ENCODE peak calls at places on chromosomes 2 and 18, in five cellular contexts. F is CD8-positive, alpha-beta T cell; I is body of pancreas; E is Peyer's patch; N is colonic mucosa. P is an unnamed sample.

GRCh38 chr2:63692002-63692606 is 103.3 kb downstream of the MDH1 start:
- DNase-seq in F (no peak), I (no peak), N (peak; percentile 31), E (no peak), P (no peak)

GRCh38 chr18:75429975-75430374 is 2.5 kb upstream of the SMIM21 start:
- DNase-seq in E (no peak), F (no peak), I (no peak), N (no peak), P (no peak)

GRCh38 chr2:150767924-150768801 is 280.7 kb upstream of the RND3 start:
- DNase-seq in F (no peak), E (no peak), N (no peak), I (no peak), P (peak; percentile 9)

GRCh38 chr2:196330645-196331044 is 159.3 kb upstream of the STK17B start:
- DNase-seq in N (no peak), I (no peak), F (no peak), E (no peak), P (no peak)

GRCh38 chr18:1779587-1779986 is 791.7 kb downstream of the METTL4 start:
- DNase-seq in E (no peak), F (no peak), N (no peak), I (no peak), P (no peak)

GRCh38 chr2:133414486-133415209 is 153.6 kb downstream of the NCKAP5 start:
- DNase-seq in E (no peak), I (no peak), F (no peak), N (peak; percentile 26), P (no peak)

GRCh38 chr2:67839242-67839641 is 223.6 kb downstream of the C1D start:
- DNase-seq in F (no peak), E (no peak), I (no peak), N (no peak), P (no peak)

GRCh38 chr2:166516712-166517303 is 22.8 kb upstream of the SCN7A start:
- DNase-seq in N (no peak), I (peak; percentile 36), F (no peak), E (no peak), P (no peak)

GRCh38 chr2:60819155-60819862 is 62.1 kb upstream of the REL start:
- DNase-seq in I (no peak), E (no peak), N (no peak), F (peak; percentile 82), P (no peak)

GRCh38 chr2:237341872-237342271 is 72.1 kb downstream of the COL6A3 start:
- DNase-seq in I (no peak), E (no peak), N (no peak), F (no peak), P (no peak)

GRCh38 chr18:56515522-56515921 is 122.9 kb downstream of the TXNL1 start:
- DNase-seq in N (no peak), F (no peak), I (no peak), E (no peak), P (no peak)

GRCh38 chr2:211836409-211836808 is 702.2 kb downstream of the ERBB4 start:
- DNase-seq in E (no peak), F (no peak), N (no peak), I (no peak), P (no peak)

GRCh38 chr2:61016392-61017002 is 1.0 kb upstream of the PEX13 start:
- DNase-seq in E (no peak), N (no peak), I (no peak), F (no peak), P (no peak)

GRCh38 chr2:234269769-234270204 is 219.3 kb downstream of the SPP2 start:
- DNase-seq in I (no peak), F (no peak), E (no peak), N (no peak), P (no peak)

GRCh38 chr2:112752667-112753066 is 11.7 kb downstream of the CKAP2L start:
- DNase-seq in I (no peak), F (no peak), N (no peak), E (no peak), P (no peak)

GRCh38 chr2:4976407-4976806 is 715.8 kb upstream of the SOX11 start:
- DNase-seq in F (no peak), E (no peak), N (no peak), I (no peak), P (no peak)

GRCh38 chr2:4981802-4982409 is 710.3 kb upstream of the SOX11 start:
- DNase-seq in I (no peak), F (no peak), E (no peak), N (no peak), P (no peak)

GRCh38 chr2:4979127-4979526 is 713.1 kb upstream of the SOX11 start:
- DNase-seq in I (no peak), E (no peak), N (no peak), F (no peak), P (no peak)

DNA sequence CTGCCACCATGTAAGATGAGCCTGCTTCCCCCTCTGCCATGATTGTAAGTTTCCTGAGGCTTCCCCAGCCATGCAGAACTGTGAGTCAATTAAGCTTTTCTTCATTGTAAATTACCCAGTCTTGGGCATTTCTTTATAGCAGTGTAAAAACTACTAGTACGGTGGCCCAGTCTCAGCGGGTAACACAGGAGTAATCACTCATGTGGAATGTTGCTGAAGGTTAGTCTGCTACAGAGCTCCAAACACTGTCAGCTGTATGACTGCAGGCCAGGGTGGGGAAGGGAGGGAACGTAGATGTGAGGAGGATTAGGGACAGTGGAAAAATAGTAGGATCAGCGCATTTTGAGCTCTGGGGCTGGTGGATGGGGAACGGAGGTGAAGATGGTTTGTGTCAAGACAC is 711.2 kb upstream of the SOX11 start:
- DNase-seq in I (no peak), F (no peak), E (no peak), N (no peak), P (no peak)
- TF ChIP-seq CTCF in I (no peak), F (no peak), E (no peak), N (no peak), P (no peak)

GRCh38 chr2:42281682-42282081 is 79.3 kb downstream of the COX7A2L start:
- DNase-seq in E (no peak), I (no peak), N (no peak), F (no peak), P (no peak)
- H3K36me3 ChIP-seq in E (peaks cover 36% of the 10 kb centered on the region), I (peaks cover 2% of the 10 kb centered on the region), N (no peaks in the 10 kb centered on the region), F (peaks cover 13% of the 10 kb centered on the region), P (no peaks in the 10 kb centered on the region)

DNA sequence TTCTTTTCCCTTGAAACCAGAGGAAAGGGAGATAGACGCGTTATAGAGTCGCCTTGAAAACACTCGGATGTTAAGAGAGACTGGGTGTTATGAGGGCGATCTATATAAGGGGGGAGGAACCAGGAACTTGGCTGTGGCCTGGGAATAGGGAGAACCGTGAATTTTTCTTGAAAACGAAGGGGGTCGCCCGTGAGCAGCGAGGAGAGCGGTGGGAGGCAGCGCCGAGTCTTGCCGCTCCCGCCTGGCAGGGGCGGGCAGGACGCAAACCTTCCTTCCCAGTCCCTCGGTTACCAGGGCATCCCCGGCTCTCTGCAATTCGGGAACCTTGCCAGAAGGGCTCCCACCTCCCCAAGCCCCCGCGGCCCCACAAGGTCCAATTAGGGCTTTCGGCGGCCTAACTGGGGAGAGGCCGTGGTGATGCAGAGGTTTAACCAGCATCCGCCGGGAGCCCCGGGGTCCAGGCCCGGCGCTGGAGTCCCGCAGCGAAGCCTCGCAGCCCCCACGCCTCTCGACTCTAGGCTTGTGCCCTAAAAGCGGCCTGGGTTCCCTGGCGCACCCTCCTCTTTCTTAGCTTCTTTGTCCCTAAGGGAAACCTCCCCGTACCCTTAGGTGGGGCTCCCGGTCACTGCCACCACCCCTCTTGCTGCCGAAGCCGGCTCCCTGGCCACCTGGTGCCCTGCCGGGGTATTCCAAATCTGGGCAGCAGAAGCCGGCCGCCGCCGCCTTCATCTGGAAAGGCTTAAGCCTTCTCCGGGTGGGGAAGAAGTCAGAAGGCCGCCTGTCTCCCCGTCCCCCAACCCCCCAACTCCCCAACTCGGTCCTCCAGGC is 708 bp upstream of the FHOD3 start:
- DNase-seq in F (no peak), E (no peak), I (peak; percentile 59), N (peak; percentile 67), P (no peak)
- H3K27me3 ChIP-seq in F (peaks cover 3% of the 10 kb centered on the region), E (no peaks in the 10 kb centered on the region), I (no peaks in the 10 kb centered on the region), N (peaks cover 28% of the 10 kb centered on the region), P (no peaks in the 10 kb centered on the region)

GRCh38 chr2:213152065-213152794 is 818 bp upstream of the IKZF2 start:
- DNase-seq in I (peak; percentile 73), E (peak; percentile 78), N (peak; percentile 61), F (peak; percentile 44), P (no peak)
- TF ChIP-seq CTCF in I (peak; percentile 47), E (no peak), N (peak; percentile 32), F (no peak), P (peak; percentile 42)

GRCh38 chr2:169185711-169186110 is 116.3 kb downstream of the DHRS9 start:
- DNase-seq in E (no peak), F (no peak), I (no peak), N (no peak), P (no peak)

GRCh38 chr2:169189123-169189522 is 119.8 kb downstream of the DHRS9 start:
- DNase-seq in I (no peak), N (no peak), F (no peak), E (no peak), P (no peak)

GRCh38 chr2:169193624-169194023 is 124.3 kb downstream of the DHRS9 start:
- DNase-seq in E (no peak), I (no peak), N (no peak), F (no peak), P (no peak)

DNA sequence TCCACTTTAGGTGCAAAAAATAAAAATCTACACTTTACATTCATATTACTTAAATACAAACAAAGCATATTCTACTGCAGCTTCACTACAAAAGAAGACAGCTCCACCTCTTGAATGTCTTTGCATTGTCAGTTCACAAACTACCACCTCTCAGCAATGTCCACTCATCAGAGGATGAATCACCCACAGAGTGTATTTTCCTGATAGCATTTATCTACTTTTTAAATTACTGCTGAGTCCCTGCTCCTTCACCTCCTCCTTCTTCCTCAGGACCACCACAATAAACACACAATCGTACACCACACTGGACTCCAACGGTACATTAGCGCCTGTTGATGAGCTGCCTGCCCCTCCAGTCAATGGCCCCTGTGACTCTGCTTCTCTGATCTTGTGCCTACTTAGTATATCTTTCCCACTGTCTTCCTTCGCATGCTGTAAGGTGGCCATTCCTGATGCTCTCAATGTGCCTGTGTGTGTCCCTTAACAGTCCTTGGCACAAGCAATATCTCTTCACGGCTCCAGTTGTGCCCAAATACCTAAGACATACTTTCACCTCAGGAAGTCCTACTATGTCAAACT is 120.9 kb downstream of the DHRS9 start:
- DNase-seq in F (no peak), N (no peak), E (no peak), I (no peak), P (no peak)
- H3K36me3 ChIP-seq in F (no peaks in the 10 kb centered on the region), N (no peaks in the 10 kb centered on the region), E (no peaks in the 10 kb centered on the region), I (no peaks in the 10 kb centered on the region), P (no peaks in the 10 kb centered on the region)

DNA sequence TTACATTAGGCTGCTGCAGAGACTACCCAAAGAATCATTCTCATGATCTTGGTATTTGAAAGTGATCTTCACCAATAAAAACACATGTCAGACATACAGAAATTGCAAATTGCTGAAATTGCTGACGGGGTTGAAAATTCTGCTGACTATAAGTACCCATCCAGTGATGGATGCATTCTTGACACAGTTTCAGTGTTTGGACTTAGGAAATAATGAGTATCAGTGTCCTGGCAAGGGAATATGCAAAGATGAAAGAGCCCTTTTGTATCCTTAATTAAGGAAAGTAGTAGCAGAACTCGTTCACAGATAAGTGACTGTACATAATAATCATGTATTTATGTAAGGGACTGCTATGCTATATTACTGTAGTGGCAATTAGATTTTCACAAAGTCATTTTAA is 221.1 kb upstream of the ATP5MC3 start:
- DNase-seq in N (no peak), E (no peak), I (no peak), F (no peak), P (no peak)
- H3K27me3 ChIP-seq in N (no peaks in the 10 kb centered on the region), E (no peaks in the 10 kb centered on the region), I (no peaks in the 10 kb centered on the region), F (no peaks in the 10 kb centered on the region), P (no peaks in the 10 kb centered on the region)